ENCODE peak calls at places on chromosome 18, in seven cellular contexts. D is heart left ventricle; J is BJ; O is CD8-positive, alpha-beta T cell; M is Calu3; Z is fibroblast of pulmonary artery; E is astrocyte of the cerebellum. B is an unnamed sample.
A peak's percentile ranks its signal among the peaks of the same experiment; 100 is the strongest.

GRCh38 chr18:33616556-33616955 is 38.5 kb downstream of the ASXL3 start:
- DNase-seq in D (no peak), J (no peak), O (no peak), M (no peak), Z (no peak), E (no peak), B (no peak)

GRCh38 chr18:36459786-36460185 is 162.3 kb downstream of the FHOD3 start:
- DNase-seq in D (no peak), J (no peak), O (no peak), M (no peak), Z (no peak), E (no peak), B (no peak)

GRCh38 chr18:7545734-7546133 is 21.4 kb upstream of the PTPRM start:
- DNase-seq in D (no peak), J (no peak), O (no peak), M (no peak), Z (peak; percentile 81), E (no peak), B (peak; percentile 56)

GRCh38 chr18:69968073-69968472 is 20.4 kb upstream of the CD226 start:
- DNase-seq in D (no peak), J (no peak), O (peak; percentile 53), M (no peak), Z (no peak), E (no peak), B (no peak)

GRCh38 chr18:25350561-25351201 is 1.3 kb downstream of the ZNF521 start:
- DNase-seq in D (peak; percentile 60), J (no peak), O (peak; percentile 19), M (no peak), Z (peak; percentile 48), E (peak; percentile 13), B (peak; percentile 55)

GRCh38 chr18:73408434-73408833 is 540.6 kb upstream of the NETO1 start:
- DNase-seq in D (no peak), J (no peak), O (no peak), M (no peak), Z (peak; percentile 18), E (peak; percentile 11), B (peak; percentile 12)

GRCh38 chr18:62214790-62215189 is 27.7 kb downstream of the RELCH start:
- DNase-seq in D (no peak), J (no peak), O (no peak), M (no peak), Z (no peak), E (no peak), B (no peak)

GRCh38 chr18:55513199-55513598 is 74.8 kb downstream of the TCF4 start:
- DNase-seq in D (no peak), J (no peak), O (no peak), M (no peak), Z (peak; percentile 48), E (no peak), B (peak; percentile 38)

GRCh38 chr18:65938592-65939372 is 188.0 kb downstream of the CDH7 start:
- DNase-seq in D (no peak), J (no peak), O (no peak), M (peak; percentile 43), Z (peak; percentile 16), E (peak; percentile 19), B (no peak)

GRCh38 chr18:79531926-79532689 is 136.4 kb downstream of the NFATC1 start:
- DNase-seq in D (no peak), J (no peak), O (no peak), M (no peak), Z (no peak), E (no peak), B (no peak)

GRCh38 chr18:67582488-67582887 is 66.0 kb upstream of the DSEL start:
- DNase-seq in D (no peak), J (no peak), O (no peak), M (no peak), Z (no peak), E (no peak), B (no peak)

GRCh38 chr18:37042381-37042780 is 213.5 kb downstream of the KIAA1328 start:
- DNase-seq in D (no peak), J (no peak), O (no peak), M (no peak), Z (no peak), E (no peak), B (no peak)

GRCh38 chr18:79916128-79916494 is 35.3 kb downstream of the SLC66A2 start:
- DNase-seq in D (no peak), J (no peak), O (no peak), M (no peak), Z (no peak), E (no peak), B (no peak)

GRCh38 chr18:12657048-12657848 is 659 bp downstream of the SPIRE1 start:
- DNase-seq in D (peak; percentile 48), J (no peak), O (no peak), M (peak; percentile 21), Z (peak; percentile 49), E (no peak), B (peak; percentile 39)

GRCh38 chr18:10035306-10035991 is 121.6 kb downstream of the VAPA start:
- DNase-seq in D (no peak), J (no peak), O (no peak), M (peak; percentile 64), Z (no peak), E (no peak), B (no peak)

DNA sequence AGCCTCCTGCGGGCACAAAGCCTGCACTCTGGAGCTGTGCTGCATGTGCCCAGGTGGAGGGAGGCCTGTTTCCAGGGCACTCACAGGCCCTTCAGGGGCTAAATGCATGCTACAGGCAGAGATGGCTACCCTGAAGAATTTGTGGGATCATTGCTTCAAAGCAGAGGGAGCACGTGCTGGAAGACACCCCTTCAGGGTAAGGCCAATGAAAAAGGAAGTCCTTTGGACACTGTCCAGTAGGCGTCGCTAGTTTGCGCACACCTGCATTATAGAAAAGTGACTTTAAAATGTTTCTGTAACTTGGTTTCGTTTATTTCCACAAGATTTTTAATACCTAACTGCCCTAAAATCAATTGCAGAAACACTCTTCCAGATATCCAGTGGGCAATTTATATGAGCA is 325.3 kb downstream of the ZNF516 start:
- DNase-seq in D (no peak), J (no peak), O (no peak), M (no peak), Z (no peak), E (no peak), B (no peak)
- TF ChIP-seq CTCF in D (no peak), J (no peak), O (no peak), M (no peak), Z (no peak), E (no peak), B (no peak)

GRCh38 chr18:361941-362913 is 94.4 kb upstream of the THOC1 start:
- DNase-seq in D (peak; percentile 23), J (peak; percentile 97), O (no peak), M (peak; percentile 15), Z (peak; percentile 49), E (peak; percentile 62), B (peak; percentile 95)
- TF ChIP-seq CTCF in D (no peak), J (no peak), O (no peak), M (no peak), Z (no peak), E (no peak), B (no peak)

GRCh38 chr18:50506362-50506761 is 53.5 kb upstream of the MAPK4 start:
- DNase-seq in D (no peak), J (no peak), O (no peak), M (no peak), Z (no peak), E (no peak), B (no peak)

GRCh38 chr18:50508228-50508627 is 51.7 kb upstream of the MAPK4 start:
- DNase-seq in D (no peak), J (no peak), O (no peak), M (no peak), Z (no peak), E (no peak), B (no peak)

GRCh38 chr18:50509012-50509411 is 50.9 kb upstream of the MAPK4 start:
- DNase-seq in D (no peak), J (no peak), O (no peak), M (no peak), Z (no peak), E (no peak), B (no peak)

DNA sequence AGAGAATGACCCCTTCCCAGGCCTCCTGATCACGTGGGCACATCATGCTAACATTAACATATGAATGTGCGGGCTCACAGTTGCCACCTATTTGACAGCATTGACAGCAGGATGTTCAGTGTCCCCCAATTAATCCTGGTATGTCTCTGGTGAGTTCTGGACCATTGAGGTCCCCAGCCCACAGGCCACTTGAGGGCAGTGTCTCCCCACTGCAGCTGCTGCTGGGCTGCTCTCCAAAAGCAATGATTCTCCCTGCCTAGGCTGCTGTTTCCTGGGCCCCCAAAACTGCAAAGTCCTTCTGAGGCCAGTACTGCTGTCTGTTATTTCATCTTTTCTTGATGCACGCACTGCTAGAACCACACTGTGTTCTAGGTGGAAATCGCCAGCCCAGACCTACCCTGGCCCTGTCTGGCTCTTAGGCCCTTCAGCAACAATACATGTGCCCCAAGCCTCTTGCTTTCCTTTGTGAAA is 52.7 kb upstream of the MAPK4 start:
- DNase-seq in D (peak; percentile 30), J (no peak), O (no peak), M (peak; percentile 63), Z (peak; percentile 38), E (no peak), B (peak; percentile 14)
- TF ChIP-seq CTCF in D (peak; percentile 58), J (no peak), O (no peak), M (peak; percentile 65), Z (peak; percentile 55), E (peak; percentile 70), B (peak; percentile 43)

GRCh38 chr18:61093967-61094366 is 239.3 kb upstream of the CDH20 start:
- DNase-seq in D (no peak), J (no peak), O (no peak), M (no peak), Z (no peak), E (no peak), B (no peak)
- TF ChIP-seq CTCF in D (no peak), J (no peak), O (no peak), M (no peak), Z (no peak), E (no peak), B (no peak)

GRCh38 chr18:1499265-1499664 is 594.6 kb downstream of the ADCYAP1 start:
- DNase-seq in D (no peak), J (no peak), O (no peak), M (no peak), Z (peak; percentile 11), E (no peak), B (peak; percentile 10)
- TF ChIP-seq CTCF in D (peak; percentile 8), J (no peak), O (no peak), M (no peak), Z (no peak), E (no peak), B (no peak)

GRCh38 chr18:48540329-48541025 is 1.6 kb downstream of the CTIF start:
- DNase-seq in D (peak; percentile 75), J (no peak), O (peak; percentile 48), M (peak; percentile 73), Z (peak; percentile 60), E (no peak), B (peak; percentile 58)
- TF ChIP-seq CTCF in D (peak; percentile 18), J (peak; percentile 43), O (no peak), M (peak; percentile 18), Z (peak; percentile 15), E (peak; percentile 25), B (peak; percentile 32)

GRCh38 chr18:4751523-4751922 is 296.4 kb upstream of the DLGAP1 start:
- DNase-seq in D (no peak), J (no peak), O (no peak), M (no peak), Z (no peak), E (no peak), B (no peak)
- TF ChIP-seq CTCF in D (no peak), J (no peak), O (no peak), M (no peak), Z (no peak), E (no peak), B (no peak)

B was measured in fibroblast of the aortic adventitia.